ENCODE peak calls at places on chromosomes 2 and 18, in nine cellular contexts. M, N, A, G, R, X, E, D and L are unnamed samples.

GRCh38 chr2:126720647-126721046 is 64.7 kb downstream of the GYPC start:
- DNase-seq in M (no peak), N (no peak), A (no peak), G (no peak), R (no peak), X (no peak), E (no peak), D (no peak), L (no peak)

GRCh38 chr18:44803019-44803650 is 122.4 kb downstream of the SETBP1 start:
- DNase-seq in M (no peak), N (no peak), A (no peak), G (peak), R (no peak), X (no peak), E (peak), D (no peak), L (no peak)

GRCh38 chr2:43727634-43728014 is 46.2 kb upstream of the DYNC2LI1 start:
- DNase-seq in M (no peak), N (no peak), A (no peak), G (no peak), R (no peak), X (no peak), E (no peak), D (no peak), L (no peak)

GRCh38 chr2:200040831-200041230 is 85.4 kb downstream of the MAIP1 start:
- DNase-seq in M (no peak), N (no peak), A (no peak), G (no peak), R (no peak), X (no peak), E (peak), D (no peak), L (no peak)

GRCh38 chr2:235852528-235852920 is 315.7 kb downstream of the GBX2 start:
- DNase-seq in M (no peak), N (no peak), A (no peak), G (no peak), R (no peak), X (no peak), E (no peak), D (no peak), L (no peak)

GRCh38 chr2:125721072-125721721 is 934.8 kb upstream of the GYPC start:
- DNase-seq in M (no peak), N (no peak), A (peak), G (no peak), R (no peak), X (no peak), E (no peak), D (no peak), L (no peak)

GRCh38 chr2:46143401-46144132 is 153.6 kb upstream of the EPAS1 start:
- DNase-seq in M (no peak), N (no peak), A (no peak), G (no peak), R (no peak), X (no peak), E (no peak), D (no peak), L (no peak)

GRCh38 chr2:113208995-113209868 is 35.5 kb downstream of the PSD4 start:
- DNase-seq in M (no peak), N (no peak), A (no peak), G (no peak), R (peak), X (no peak), E (peak), D (no peak), L (no peak)

GRCh38 chr2:56008661-56009411 is 85.3 kb upstream of the EFEMP1 start:
- DNase-seq in M (no peak), N (no peak), A (no peak), G (peak), R (peak), X (peak), E (peak), D (no peak), L (no peak)